ENCODE peak calls at places on chromosome 11, in nine cellular contexts. L, F, H, O, Y, P, Z, D and A are unnamed samples.

GRCh38 chr11:62842171-62842717 is 2.9 kb upstream of the WDR74 start:
- DNase-seq in L (no peak), F (peak), H (peak), O (no peak), Y (no peak), P (no peak), Z (no peak), D (no peak), A (no peak)

GRCh38 chr11:132072044-132072879 is 701.8 kb downstream of the NTM start:
- DNase-seq in L (peak), F (no peak), H (peak), O (no peak), Y (peak), P (no peak), Z (no peak), D (peak), A (peak)

GRCh38 chr11:61718613-61719302 is 33.7 kb upstream of the MYRF start:
- DNase-seq in L (no peak), F (no peak), H (peak), O (no peak), Y (peak), P (no peak), Z (no peak), D (peak), A (peak)

GRCh38 chr11:82980292-82980691 is 78.8 kb downstream of the DDIAS start:
- DNase-seq in L (peak), F (no peak), H (peak), O (no peak), Y (peak), P (no peak), Z (no peak), D (peak), A (peak)

GRCh38 chr11:69172674-69173073 is 16.9 kb downstream of the SMIM38 start:
- DNase-seq in L (no peak), F (no peak), H (peak), O (no peak), Y (no peak), P (no peak), Z (peak), D (no peak), A (no peak)

GRCh38 chr11:60634151-60634550 is 65.3 kb upstream of the MS4A8 start:
- DNase-seq in L (no peak), F (no peak), H (no peak), O (peak), Y (no peak), P (peak), Z (peak), D (no peak), A (no peak)

GRCh38 chr11:1749787-1750351 is 526 bp downstream of the IFITM10 start:
- DNase-seq in L (peak), F (no peak), H (peak), O (peak), Y (peak), P (no peak), Z (no peak), D (peak), A (no peak)

GRCh38 chr11:66312549-66313320 is 4.1 kb downstream of the CD248 start:
- DNase-seq in L (peak), F (peak), H (peak), O (peak), Y (peak), P (peak), Z (peak), D (peak), A (peak)

GRCh38 chr11:14114269-14114668 is 151.7 kb downstream of the SPON1 start:
- DNase-seq in L (no peak), F (no peak), H (no peak), O (no peak), Y (no peak), P (no peak), Z (no peak), D (no peak), A (no peak)

GRCh38 chr11:2265854-2266585 is 4.4 kb downstream of the ASCL2 start:
- DNase-seq in L (no peak), F (peak), H (no peak), O (no peak), Y (no peak), P (no peak), Z (peak), D (no peak), A (no peak)

GRCh38 chr11:86099727-86100320 is 30.9 kb upstream of the PICALM start:
- DNase-seq in L (no peak), F (no peak), H (peak), O (no peak), Y (no peak), P (no peak), Z (no peak), D (peak), A (no peak)

GRCh38 chr11:111417011-111417765 is 38.1 kb upstream of the POU2AF1 start:
- DNase-seq in L (no peak), F (no peak), H (no peak), O (no peak), Y (no peak), P (no peak), Z (peak), D (no peak), A (no peak)